ENCODE peak calls at places on chromosomes 4 and X, in eight cellular contexts. O is IMR-90, G is suprapubic skin, V is GM12878, L is H1, W is ovary, S is GM23248, B is prostate gland. Z is an unnamed sample. For H3K36me3 and H3K9me3, the result is how much of the 10 kb centered on the place peaks cover.

GRCh38 chr4:83212041-83212851 is 72.4 kb downstream of the COQ2 start:
- DNase-seq in O (no peak), G (no peak), V (peak), L (no peak), W (no peak), S (no peak), B (no peak), Z (no peak)

GRCh38 chr4:1842993-1843448 is 12.9 kb downstream of the LETM1 start:
- DNase-seq in O (peak), G (no peak), V (no peak), L (no peak), W (peak), S (peak), B (no peak), Z (no peak)

GRCh38 chr4:107997001-107997788 is 7.5 kb downstream of the HADH start:
- DNase-seq in O (peak), G (no peak), V (no peak), L (no peak), W (no peak), S (peak), B (no peak), Z (peak)

GRCh38 chr4:16627999-16628398 is 270.4 kb downstream of the LDB2 start:
- DNase-seq in O (peak), G (no peak), V (no peak), L (no peak), W (no peak), S (peak), B (no peak), Z (no peak)

GRCh38 chr4:138175337-138175794 is 66.8 kb downstream of the SLC7A11 start:
- DNase-seq in O (peak), G (no peak), V (no peak), L (no peak), W (no peak), S (no peak), B (peak), Z (no peak)

GRCh38 chr4:52059372-52059771 is 8.3 kb downstream of the SPATA18 start:
- DNase-seq in O (peak), G (no peak), V (no peak), L (no peak), W (no peak), S (peak), B (peak), Z (no peak)

GRCh38 chr4:85725727-85726170 is 250.8 kb downstream of the ARHGAP24 start:
- DNase-seq in O (no peak), G (no peak), V (peak), L (no peak), W (peak), S (peak), B (no peak), Z (no peak)

GRCh38 chr4:142781114-142781513 is 65.0 kb downstream of the INPP4B start:
- DNase-seq in O (peak), G (no peak), V (no peak), L (no peak), W (no peak), S (no peak), B (no peak), Z (no peak)

GRCh38 chr4:85081196-85081595 is 114.7 kb upstream of the WDFY3 start:
- DNase-seq in O (no peak), G (no peak), V (no peak), L (no peak), W (no peak), S (no peak), B (no peak), Z (no peak)

GRCh38 chr4:165343353-165344191 is 16.1 kb downstream of the MSMO1 start:
- DNase-seq in O (no peak), G (no peak), V (no peak), L (no peak), W (no peak), S (no peak), B (no peak), Z (no peak)

GRCh38 chr4:6250235-6250983 is 19.2 kb upstream of the WFS1 start:
- DNase-seq in O (peak), G (no peak), V (peak), L (no peak), W (no peak), S (peak), B (peak), Z (no peak)

GRCh38 chrX:151902813-151903591 is 9.7 kb upstream of the MAGEA4 start:
- DNase-seq in O (peak), G (no peak), V (no peak), L (no peak), W (no peak), S (peak), B (peak), Z (peak)

GRCh38 chr4:7786040-7786439 is 153.6 kb downstream of the AFAP1 start:
- DNase-seq in O (no peak), G (peak), V (no peak), L (no peak), W (no peak), S (no peak), B (no peak), Z (no peak)

GRCh38 chr4:141126769-141127168 is 6.5 kb downstream of the RNF150 start:
- DNase-seq in O (peak), G (no peak), V (no peak), L (no peak), W (no peak), S (peak), B (no peak), Z (no peak)

GRCh38 chrX:154596290-154596929 is 11.5 kb downstream of the CTAG1A start:
- DNase-seq in O (peak), G (peak), V (no peak), L (peak), W (no peak), S (peak), B (peak), Z (no peak)

GRCh38 chr4:138961687-138962086 is 53.9 kb upstream of the NOCT start:
- DNase-seq in O (no peak), G (no peak), V (no peak), L (no peak), W (no peak), S (no peak), B (no peak), Z (no peak)

GRCh38 chrX:100407147-100407783 is 2.8 kb downstream of the PCDH19 start:
- DNase-seq in O (no peak), G (no peak), V (no peak), L (no peak), W (no peak), S (no peak), B (no peak), Z (no peak)

GRCh38 chr4:185201983-185202962 is 1.5 kb downstream of the CFAP97 start:
- DNase-seq in O (peak), G (no peak), V (no peak), L (no peak), W (no peak), S (peak), B (no peak), Z (no peak)

GRCh38 chr4:162102713-162103112 is 61.1 kb downstream of the FSTL5 start:
- DNase-seq in O (no peak), G (no peak), V (no peak), L (no peak), W (no peak), S (no peak), B (no peak), Z (no peak)

GRCh38 chr4:162101337-162101736 is 62.5 kb downstream of the FSTL5 start:
- DNase-seq in O (no peak), G (no peak), V (no peak), L (no peak), W (no peak), S (no peak), B (no peak), Z (no peak)

DNA sequence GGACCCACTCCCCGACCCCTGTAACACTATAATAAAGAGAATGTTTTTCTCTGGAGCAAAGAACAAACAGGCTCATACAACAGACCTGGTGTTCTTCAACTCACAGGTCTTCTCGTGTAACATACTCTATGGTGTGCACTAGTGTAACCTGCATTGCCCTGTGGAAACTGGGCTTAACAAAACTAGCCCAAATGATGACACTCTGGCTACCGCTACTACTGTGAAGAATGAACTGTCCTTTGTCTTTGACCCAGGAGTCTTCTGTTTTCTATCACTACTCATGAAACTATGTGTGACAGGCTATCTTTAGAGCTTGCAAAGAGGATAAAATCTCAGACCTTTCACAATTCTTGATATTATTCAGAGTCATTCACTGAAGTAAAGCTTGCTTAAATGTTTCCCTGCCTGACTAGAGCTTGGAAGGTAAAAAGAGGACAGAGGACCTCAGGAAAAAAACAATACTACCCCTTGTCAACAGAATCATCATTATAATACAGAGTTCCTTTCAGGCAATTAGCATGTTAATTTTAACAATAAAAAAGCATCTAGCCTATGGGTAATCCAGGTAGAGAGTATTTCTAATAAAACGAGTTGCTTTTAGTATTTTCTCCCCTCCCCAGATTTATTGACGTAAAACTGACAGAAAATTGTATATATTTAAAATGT is 59.2 kb downstream of the FSTL5 start:
- DNase-seq in O (no peak), G (no peak), V (no peak), L (no peak), W (no peak), S (no peak), B (no peak), Z (no peak)
- H3K36me3 ChIP-seq in O (under half), G (under half), V (under half), L (under half), W (under half), S (under half), B (under half), Z (under half)

GRCh38 chr4:14115106-14115505 is 487.6 kb upstream of the BOD1L1 start:
- DNase-seq in O (no peak), G (no peak), V (no peak), L (peak), W (no peak), S (no peak), B (no peak), Z (no peak)
- H3K9me3 ChIP-seq in O (under half), G (under half), V (under half), L (under half), W (under half), S (under half), B (under half), Z (under half)

GRCh38 chrX:118675966-118676349 is 51.4 kb upstream of the IL13RA1 start:
- DNase-seq in O (no peak), G (no peak), V (no peak), L (no peak), W (no peak), S (no peak), B (no peak), Z (no peak)

GRCh38 chrX:118679290-118679689 is 48.1 kb upstream of the IL13RA1 start:
- DNase-seq in O (no peak), G (no peak), V (no peak), L (no peak), W (no peak), S (no peak), B (no peak), Z (no peak)

GRCh38 chrX:118677318-118677717 is 50.1 kb upstream of the IL13RA1 start:
- DNase-seq in O (no peak), G (no peak), V (no peak), L (no peak), W (no peak), S (no peak), B (no peak), Z (no peak)

DNA sequence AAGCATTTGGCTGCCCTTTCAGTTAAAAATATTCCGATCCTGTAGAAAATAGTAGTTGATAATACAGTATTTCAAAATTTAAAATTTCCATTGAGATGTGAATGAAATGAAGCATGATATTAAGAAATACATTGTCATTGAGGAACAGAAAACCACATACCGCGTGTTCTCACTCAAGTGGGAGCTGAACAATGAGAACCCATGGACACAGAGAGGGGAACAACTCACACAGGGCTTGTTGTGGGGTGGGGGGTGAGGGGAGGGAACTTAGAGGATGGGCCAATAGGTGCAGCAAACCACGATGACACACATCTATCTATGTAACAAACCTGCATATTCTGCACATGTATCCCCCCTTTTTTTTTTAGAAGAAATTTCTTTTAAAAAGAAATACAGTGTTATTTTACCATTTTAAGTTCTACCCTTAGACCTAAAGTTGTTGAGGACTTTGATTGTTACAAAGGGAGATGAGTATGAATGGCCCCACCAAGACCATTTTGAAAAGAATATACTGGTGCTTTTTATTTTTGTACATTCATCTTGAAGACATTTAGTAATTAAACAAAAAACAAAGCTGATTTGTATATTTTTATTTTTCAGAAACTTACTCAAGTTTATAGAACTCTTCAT is 52.0 kb upstream of the IL13RA1 start:
- DNase-seq in O (no peak), G (no peak), V (no peak), L (no peak), W (no peak), S (no peak), B (no peak), Z (no peak)
- H3K36me3 ChIP-seq in O (under half), G (under half), V (under half), L (under half), W (under half), S (under half), B (under half), Z (under half)

GRCh38 chr4:63348735-63349673 is 1060.2 kb downstream of the TECRL start:
- DNase-seq in O (no peak), G (no peak), V (no peak), L (no peak), W (no peak), S (no peak), B (no peak), Z (no peak)

GRCh38 chr4:63349674-63350025 is 1059.6 kb downstream of the TECRL start:
- DNase-seq in O (no peak), G (no peak), V (no peak), L (no peak), W (no peak), S (no peak), B (no peak), Z (no peak)
- H3K9me3 ChIP-seq in O (under half), G (under half), V (under half), L (under half), W (under half), S (under half), B (under half), Z (under half)

GRCh38 chr4:41121906-41122305 is 92.4 kb downstream of the APBB2 start:
- DNase-seq in O (no peak), G (no peak), V (no peak), L (no peak), W (no peak), S (no peak), B (no peak), Z (no peak)
- H3K36me3 ChIP-seq in O (under half), G (under half), V (under half), L (under half), W (under half), S (under half), B (under half), Z (under half)

DNA sequence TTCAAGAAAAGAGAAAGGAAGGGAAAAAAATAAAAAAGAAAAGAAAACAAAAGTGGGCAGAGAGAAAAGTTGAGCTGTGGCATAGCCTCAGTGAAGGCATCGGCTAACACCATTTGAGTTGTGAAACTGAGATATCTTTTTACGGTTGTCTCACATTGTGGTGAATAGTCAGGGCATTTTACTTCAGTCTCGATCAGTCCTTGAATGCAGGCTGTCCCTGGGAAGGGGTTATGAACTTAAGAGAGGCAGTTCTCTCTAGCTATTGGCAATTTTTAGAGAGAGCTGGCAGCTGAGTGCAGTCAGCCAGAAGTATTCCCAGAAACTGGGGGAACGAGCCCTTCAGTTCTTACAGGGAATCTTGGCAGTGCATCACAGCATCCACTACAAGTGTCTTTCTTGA is 93.5 kb upstream of the SLC6A14 start:
- DNase-seq in O (no peak), G (no peak), V (no peak), L (no peak), W (no peak), S (no peak), B (no peak), Z (no peak)
- H3K9me3 ChIP-seq in O (under half), G (under half), V (under half), L (under half), W (under half), S (under half), B (under half), Z (under half)

GRCh38 chr4:73456177-73457022 is 20.4 kb downstream of the AFP start:
- DNase-seq in O (no peak), G (no peak), V (no peak), L (no peak), W (no peak), S (no peak), B (no peak), Z (no peak)
- H3K36me3 ChIP-seq in O (under half), G (under half), V (under half), L (under half), W (under half), S (under half), B (under half), Z (under half)